ENCODE peak calls at places on chromosomes 13 and 19, in five cellular contexts. D is cardiac muscle cell, S is uterus, N is PC-3, V is fibroblast of lung. M is an unnamed sample.

GRCh38 chr13:107373551-107373950 is 805.6 kb upstream of the ARGLU1 start:
- DNase-seq in D (peak; percentile 75), S (no peak), N (peak; percentile 75), V (peak; percentile 91), M (no peak)

GRCh38 chr19:45090598-45090997 is 2.4 kb upstream of the PPP1R37 start:
- DNase-seq in D (no peak), S (no peak), N (no peak), V (no peak), M (no peak)

GRCh38 chr13:76016799-76017198 is 380.7 kb downstream of the LMO7 start:
- DNase-seq in D (peak; percentile 40), S (no peak), N (peak; percentile 67), V (peak; percentile 27), M (no peak)

GRCh38 chr13:34155931-34156607 is 338.1 kb downstream of the RFC3 start:
- DNase-seq in D (peak; percentile 48), S (no peak), N (peak; percentile 88), V (peak; percentile 23), M (no peak)

GRCh38 chr19:52099497-52100138 is 4.1 kb upstream of the ZNF841 start:
- DNase-seq in D (no peak), S (no peak), N (peak; percentile 53), V (peak; percentile 24), M (no peak)

GRCh38 chr13:44116562-44117315 is 237.0 kb downstream of the LACC1 start:
- DNase-seq in D (peak; percentile 49), S (no peak), N (no peak), V (peak; percentile 28), M (peak; percentile 30)

GRCh38 chr19:44943801-44944249 is 1.8 kb downstream of the APOC4 start:
- DNase-seq in D (no peak), S (no peak), N (no peak), V (no peak), M (peak; percentile 50)

GRCh38 chr13:43369319-43369718 is 345.9 kb downstream of the DNAJC15 start:
- DNase-seq in D (no peak), S (no peak), N (no peak), V (no peak), M (no peak)

GRCh38 chr13:30431269-30431950 is 9.1 kb downstream of the UBE2L5 start:
- DNase-seq in D (no peak), S (no peak), N (peak; percentile 85), V (no peak), M (no peak)

GRCh38 chr13:44231786-44232516 is 141.7 kb upstream of the SERP2 start:
- DNase-seq in D (peak; percentile 87), S (peak; percentile 83), N (peak; percentile 97), V (peak; percentile 95), M (no peak)

GRCh38 chr19:33905937-33906577 is 109.4 kb downstream of the KCTD15 start:
- DNase-seq in D (peak; percentile 64), S (peak; percentile 40), N (peak; percentile 57), V (no peak), M (no peak)

GRCh38 chr19:11244846-11245589 is 5.6 kb downstream of the ANGPTL8 start:
- DNase-seq in D (no peak), S (no peak), N (peak; percentile 24), V (no peak), M (no peak)

GRCh38 chr19:18070181-18070580 is 16.6 kb downstream of the IL12RB1 start:
- DNase-seq in D (peak; percentile 19), S (no peak), N (no peak), V (no peak), M (no peak)

GRCh38 chr19:30338066-30338465 is 34.1 kb upstream of the ZNF536 start:
- DNase-seq in D (no peak), S (no peak), N (no peak), V (no peak), M (no peak)

GRCh38 chr13:36879218-36879938 is 40.7 kb downstream of the SMAD9 start:
- DNase-seq in D (no peak), S (no peak), N (no peak), V (no peak), M (no peak)

GRCh38 chr13:30572859-30573275 is 44.9 kb upstream of the USPL1 start:
- DNase-seq in D (peak; percentile 61), S (no peak), N (peak; percentile 39), V (peak; percentile 75), M (no peak)

GRCh38 chr19:8334458-8335342 is 8.4 kb downstream of the KANK3 start:
- DNase-seq in D (peak; percentile 77), S (no peak), N (peak; percentile 87), V (peak; percentile 77), M (no peak)

GRCh38 chr13:52034616-52035226 is 10.2 kb downstream of the UTP14C start:
- DNase-seq in D (no peak), S (no peak), N (no peak), V (peak; percentile 10), M (no peak)

GRCh38 chr19:43425567-43426392 is 11.1 kb downstream of the TEX101 start:
- DNase-seq in D (peak; percentile 30), S (no peak), N (peak; percentile 49), V (peak; percentile 19), M (no peak)
- TF ChIP-seq CTCF in D (peak; percentile 57), S (no peak), N (peak; percentile 63), V (peak; percentile 68), M (peak; percentile 39)

DNA sequence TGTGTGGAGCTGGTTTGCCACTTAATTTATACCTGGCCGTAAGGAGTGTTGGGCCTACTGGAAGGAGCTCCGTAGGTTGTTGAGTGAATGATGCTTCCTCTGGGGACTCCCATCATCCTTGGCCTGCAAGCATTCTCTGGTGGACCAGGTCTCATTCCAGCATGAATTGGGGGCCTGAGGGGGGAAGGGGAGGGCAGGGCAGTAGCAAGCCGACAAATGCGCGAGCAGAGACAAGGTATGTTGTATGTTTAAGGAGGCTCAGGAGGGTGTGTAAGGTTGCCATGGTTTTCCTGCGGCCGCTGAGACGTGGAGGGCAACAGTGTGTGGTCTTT is 730 bp downstream of the ZNF264 start:
- DNase-seq in D (peak; percentile 9), S (no peak), N (peak; percentile 6), V (no peak), M (no peak)
- H3K27ac ChIP-seq in D (peak overlapping the region; percentile 95), S (peak overlapping the region; percentile 86), N (peak overlapping the region; percentile 41), V (peak overlapping the region; percentile 78), M (no peak overlapping the region)

DNA sequence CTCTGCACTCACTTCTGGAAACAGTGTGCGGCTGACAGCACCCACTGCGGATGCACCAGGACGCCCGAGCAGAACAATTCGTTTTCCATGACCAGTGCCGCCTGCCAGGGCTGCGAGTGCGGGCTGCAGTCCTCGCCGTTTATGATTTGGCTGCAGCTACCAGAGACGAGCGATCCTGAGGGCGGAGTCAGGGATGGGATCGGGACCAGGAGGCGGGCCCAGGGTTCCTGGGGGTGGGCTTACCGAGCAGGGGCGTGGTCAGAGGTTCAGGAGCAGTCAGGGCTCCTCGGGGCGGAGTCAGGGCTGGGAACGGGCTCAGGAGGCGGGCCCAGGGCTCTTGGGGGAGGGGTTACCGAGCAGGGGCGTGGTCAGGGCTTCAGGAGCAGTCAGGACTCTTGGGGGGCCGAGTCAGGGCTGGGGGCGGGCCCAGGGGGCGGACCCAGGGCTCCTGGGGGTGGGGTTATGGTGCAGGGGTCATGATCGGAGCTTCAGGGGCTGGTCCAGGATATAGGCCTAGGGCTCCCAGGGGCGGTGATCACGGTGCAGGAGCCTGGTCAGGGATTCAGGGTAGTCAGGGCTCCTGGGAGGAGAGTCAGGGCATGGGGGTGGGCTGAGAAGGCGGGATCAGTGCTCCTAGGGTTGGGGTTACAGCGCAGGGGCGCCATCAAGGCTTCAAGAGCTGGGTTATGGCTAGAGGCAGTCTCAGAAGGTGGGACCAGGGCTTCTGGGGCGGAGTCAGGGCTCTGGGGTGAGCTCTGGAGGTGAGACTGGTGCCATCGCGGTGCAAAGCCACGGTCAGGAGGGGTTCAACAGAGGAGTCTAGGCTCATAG is 1.7 kb downstream of the KLK4 start:
- DNase-seq in D (peak; percentile 50), S (peak; percentile 19), N (peak; percentile 86), V (no peak), M (no peak)
- H3K27me3 ChIP-seq in D (peaks cover 74% of the 10 kb centered on the region), S (peaks cover 7% of the 10 kb centered on the region), N (peaks cover 73% of the 10 kb centered on the region), V (peaks cover 9% of the 10 kb centered on the region), M (peaks cover 82% of the 10 kb centered on the region)

DNA sequence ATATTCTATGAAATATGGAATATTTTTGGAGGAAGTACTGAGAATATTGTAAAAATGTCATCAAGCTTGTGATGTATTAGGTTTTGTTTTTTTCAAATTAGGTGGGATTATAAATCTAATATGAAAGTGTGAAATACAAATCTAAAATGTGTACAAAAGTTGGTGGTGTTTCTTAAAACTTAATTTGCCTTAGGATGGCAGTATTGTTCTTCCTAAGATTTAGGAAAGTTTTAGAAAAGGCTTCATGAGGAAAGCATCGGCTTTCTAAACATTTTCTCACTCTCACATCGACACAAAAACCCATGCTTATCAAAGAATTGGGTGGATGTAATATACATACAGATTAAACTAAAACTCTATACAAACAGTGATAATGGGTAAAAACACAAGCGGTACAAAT is 972.0 kb upstream of the PCDH20 start:
- DNase-seq in D (peak; percentile 2), S (no peak), N (peak; percentile 29), V (peak; percentile 64), M (no peak)
- TF ChIP-seq CTCF in D (no peak), S (no peak), N (peak; percentile 46), V (peak; percentile 26), M (peak; percentile 18)

GRCh38 chr13:112354330-112355273 is 21.6 kb upstream of the SPACA7 start:
- DNase-seq in D (no peak), S (no peak), N (no peak), V (no peak), M (no peak)

GRCh38 chr13:112358156-112358555 is 18.0 kb upstream of the SPACA7 start:
- DNase-seq in D (no peak), S (no peak), N (no peak), V (no peak), M (no peak)

GRCh38 chr13:112356190-112356589 is 20.0 kb upstream of the SPACA7 start:
- DNase-seq in D (no peak), S (no peak), N (no peak), V (no peak), M (no peak)

GRCh38 chr13:112353856-112354255 is 22.3 kb upstream of the SPACA7 start:
- DNase-seq in D (no peak), S (no peak), N (no peak), V (no peak), M (no peak)

DNA sequence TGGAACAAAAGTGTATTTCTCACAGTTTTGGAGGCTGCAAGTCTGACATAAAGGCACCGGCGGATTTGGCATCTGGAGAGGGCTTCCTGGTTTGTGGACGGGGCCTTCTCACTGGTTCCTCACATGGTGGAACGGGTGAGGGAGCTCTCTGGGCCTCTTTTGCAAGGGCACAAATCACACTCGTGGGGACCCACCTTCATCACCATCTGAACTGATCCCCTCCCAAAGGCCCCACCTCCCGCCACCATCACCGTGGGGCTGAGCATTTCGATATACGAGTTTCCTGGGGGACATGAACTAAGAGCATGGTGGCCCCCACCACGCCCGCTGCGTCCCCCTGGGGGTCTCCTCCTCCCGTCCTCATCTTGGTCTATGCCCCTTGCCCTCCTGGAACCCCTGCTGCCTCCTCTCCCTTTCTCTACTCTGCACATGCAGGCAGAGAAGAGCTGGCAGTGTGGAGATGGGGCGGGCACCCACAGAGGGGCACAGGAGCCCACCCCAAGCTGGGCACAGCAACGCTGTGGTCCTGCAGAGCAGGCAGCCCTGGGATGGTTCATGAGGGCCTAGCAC is 20.8 kb upstream of the SPACA7 start:
- DNase-seq in D (no peak), S (no peak), N (no peak), V (no peak), M (no peak)
- H3K27ac ChIP-seq in D (no peak overlapping the region), S (no peak overlapping the region), N (no peak overlapping the region), V (no peak overlapping the region), M (no peak overlapping the region)

M was measured in dorsolateral prefrontal cortex.